ENCODE peak calls at places on chromosome 13, in five cellular contexts. One of them, this sample, is unnamed.

GRCh38 chr13:43883636-43884035 is 3.9 kb downstream of the LACC1 start:
- DNase-seq in neural crest cell: no peak
- DNase-seq in AG04449: no peak
- DNase-seq in lung microvascular endothelial cell: no peak
- DNase-seq in stimulated activated effector memory CD8-positive, alpha-beta T cell treated with anti-CD3 and anti-CD28 coated beads, Interleukin-12 subunit alpha, Interleukin-12 subunit beta, amount 100 ng/mL, for 72 hours: no peak
- DNase-seq in this sample: no peak

GRCh38 chr13:48656621-48657020 is 2.9 kb downstream of the CYSLTR2 start:
- DNase-seq in neural crest cell: no peak
- DNase-seq in AG04449: no peak
- DNase-seq in lung microvascular endothelial cell: no peak
- DNase-seq in stimulated activated effector memory CD8-positive, alpha-beta T cell treated with anti-CD3 and anti-CD28 coated beads, Interleukin-12 subunit alpha, Interleukin-12 subunit beta, amount 100 ng/mL, for 72 hours: no peak
- DNase-seq in this sample: no peak

GRCh38 chr13:23794267-23795161 is 94.7 kb downstream of the MIPEP start:
- DNase-seq in neural crest cell: no peak
- DNase-seq in AG04449: no peak
- DNase-seq in lung microvascular endothelial cell: peak
- DNase-seq in stimulated activated effector memory CD8-positive, alpha-beta T cell treated with anti-CD3 and anti-CD28 coated beads, Interleukin-12 subunit alpha, Interleukin-12 subunit beta, amount 100 ng/mL, for 72 hours: no peak
- DNase-seq in this sample: no peak

GRCh38 chr13:42064259-42064658 is 15.8 kb downstream of the DGKH start:
- DNase-seq in neural crest cell: no peak
- DNase-seq in AG04449: no peak
- DNase-seq in lung microvascular endothelial cell: peak
- DNase-seq in stimulated activated effector memory CD8-positive, alpha-beta T cell treated with anti-CD3 and anti-CD28 coated beads, Interleukin-12 subunit alpha, Interleukin-12 subunit beta, amount 100 ng/mL, for 72 hours: no peak
- DNase-seq in this sample: no peak

GRCh38 chr13:99321709-99322108 is 14.5 kb upstream of the GPR183 start:
- DNase-seq in neural crest cell: no peak
- DNase-seq in AG04449: no peak
- DNase-seq in lung microvascular endothelial cell: no peak
- DNase-seq in stimulated activated effector memory CD8-positive, alpha-beta T cell treated with anti-CD3 and anti-CD28 coated beads, Interleukin-12 subunit alpha, Interleukin-12 subunit beta, amount 100 ng/mL, for 72 hours: no peak
- DNase-seq in this sample: no peak

GRCh38 chr13:20672772-20673171 is 30.7 kb upstream of the IL17D start:
- DNase-seq in neural crest cell: no peak
- DNase-seq in AG04449: peak
- DNase-seq in lung microvascular endothelial cell: no peak
- DNase-seq in stimulated activated effector memory CD8-positive, alpha-beta T cell treated with anti-CD3 and anti-CD28 coated beads, Interleukin-12 subunit alpha, Interleukin-12 subunit beta, amount 100 ng/mL, for 72 hours: no peak
- DNase-seq in this sample: no peak

GRCh38 chr13:26759907-26760834 is at the start of gene GPR12:
- DNase-seq in neural crest cell: peak
- DNase-seq in AG04449: no peak
- DNase-seq in lung microvascular endothelial cell: no peak
- DNase-seq in stimulated activated effector memory CD8-positive, alpha-beta T cell treated with anti-CD3 and anti-CD28 coated beads, Interleukin-12 subunit alpha, Interleukin-12 subunit beta, amount 100 ng/mL, for 72 hours: no peak
- DNase-seq in this sample: no peak

GRCh38 chr13:73417012-73417615 is 358.3 kb downstream of the KLF5 start:
- DNase-seq in neural crest cell: no peak
- DNase-seq in AG04449: no peak
- DNase-seq in lung microvascular endothelial cell: peak
- DNase-seq in stimulated activated effector memory CD8-positive, alpha-beta T cell treated with anti-CD3 and anti-CD28 coated beads, Interleukin-12 subunit alpha, Interleukin-12 subunit beta, amount 100 ng/mL, for 72 hours: no peak
- DNase-seq in this sample: no peak

GRCh38 chr13:104389722-104390121 is 1323.5 kb upstream of the SLC10A2 start:
- DNase-seq in neural crest cell: no peak
- DNase-seq in AG04449: no peak
- DNase-seq in lung microvascular endothelial cell: no peak
- DNase-seq in stimulated activated effector memory CD8-positive, alpha-beta T cell treated with anti-CD3 and anti-CD28 coated beads, Interleukin-12 subunit alpha, Interleukin-12 subunit beta, amount 100 ng/mL, for 72 hours: no peak
- DNase-seq in this sample: no peak

GRCh38 chr13:113934576-113934975 is 39.3 kb downstream of the C13orf46 start:
- DNase-seq in neural crest cell: no peak
- DNase-seq in AG04449: no peak
- DNase-seq in lung microvascular endothelial cell: no peak
- DNase-seq in stimulated activated effector memory CD8-positive, alpha-beta T cell treated with anti-CD3 and anti-CD28 coated beads, Interleukin-12 subunit alpha, Interleukin-12 subunit beta, amount 100 ng/mL, for 72 hours: no peak
- DNase-seq in this sample: peak

GRCh38 chr13:59364508-59365187 is 799.1 kb downstream of the DIAPH3 start:
- DNase-seq in neural crest cell: no peak
- DNase-seq in AG04449: no peak
- DNase-seq in lung microvascular endothelial cell: no peak
- DNase-seq in stimulated activated effector memory CD8-positive, alpha-beta T cell treated with anti-CD3 and anti-CD28 coated beads, Interleukin-12 subunit alpha, Interleukin-12 subunit beta, amount 100 ng/mL, for 72 hours: no peak
- DNase-seq in this sample: no peak

GRCh38 chr13:30364133-30364532 is 56.8 kb upstream of the KATNAL1 start:
- DNase-seq in neural crest cell: no peak
- DNase-seq in AG04449: no peak
- DNase-seq in lung microvascular endothelial cell: peak
- DNase-seq in stimulated activated effector memory CD8-positive, alpha-beta T cell treated with anti-CD3 and anti-CD28 coated beads, Interleukin-12 subunit alpha, Interleukin-12 subunit beta, amount 100 ng/mL, for 72 hours: no peak
- DNase-seq in this sample: no peak

GRCh38 chr13:112726018-112726767 is 36.4 kb downstream of the ATP11A start:
- DNase-seq in neural crest cell: no peak
- DNase-seq in AG04449: no peak
- DNase-seq in lung microvascular endothelial cell: no peak
- DNase-seq in stimulated activated effector memory CD8-positive, alpha-beta T cell treated with anti-CD3 and anti-CD28 coated beads, Interleukin-12 subunit alpha, Interleukin-12 subunit beta, amount 100 ng/mL, for 72 hours: no peak
- DNase-seq in this sample: peak